ENCODE peak calls at places on chromosomes 7 and 10, in seven cellular contexts. V is HCEC 1CT; N is activated CD8-positive, alpha-beta T cell treated with anti-CD3 and anti-CD28 coated beads, Interleukin-2, amount 10 ng/mL, durations not matched to agents 7 days and 5 days; B is NCI-H1417; F is GM13977; K is glutamatergic neuron; L is HuH-7. J is an unnamed sample.

GRCh38 chr10:130767116-130767730 is 544.3 kb downstream of the TCERG1L start:
- DNase-seq in V (no peak), N (no peak), B (no peak), F (no peak), K (no peak), L (no peak), J (no peak)

GRCh38 chr7:52973126-52973525 is 62.3 kb upstream of the POM121L12 start:
- DNase-seq in V (no peak), N (no peak), B (no peak), F (no peak), K (no peak), L (no peak), J (no peak)

GRCh38 chr7:16695621-16696237 is 49.7 kb downstream of the BZW2 start:
- DNase-seq in V (peak; percentile 53), N (no peak), B (peak; percentile 83), F (no peak), K (no peak), L (peak; percentile 62), J (peak; percentile 56)

GRCh38 chr10:1626835-1627234 is 110.5 kb downstream of the ADARB2 start:
- DNase-seq in V (no peak), N (no peak), B (no peak), F (no peak), K (no peak), L (no peak), J (no peak)

GRCh38 chr7:1755783-1756626 is 85.9 kb downstream of the ELFN1 start:
- DNase-seq in V (no peak), N (no peak), B (peak; percentile 48), F (no peak), K (no peak), L (no peak), J (no peak)

GRCh38 chr7:158000160-158000559 is 587.5 kb downstream of the PTPRN2 start:
- DNase-seq in V (no peak), N (no peak), B (peak; percentile 67), F (no peak), K (no peak), L (no peak), J (no peak)

GRCh38 chr10:46229144-46229563 is 57.6 kb upstream of the ANTXRL start:
- DNase-seq in V (no peak), N (peak; percentile 36), B (peak; percentile 5), F (peak; percentile 55), K (peak; percentile 56), L (peak; percentile 44), J (peak; percentile 8)

GRCh38 chr10:8056891-8057331 is 2.4 kb downstream of the GATA3 start:
- DNase-seq in V (no peak), N (peak; percentile 77), B (no peak), F (peak; percentile 82), K (no peak), L (no peak), J (no peak)

GRCh38 chr10:94194256-94194655 is 168.5 kb downstream of the NOC3L start:
- DNase-seq in V (peak; percentile 77), N (no peak), B (no peak), F (no peak), K (no peak), L (no peak), J (peak; percentile 42)

GRCh38 chr10:129417882-129418281 is 49.2 kb upstream of the MGMT start:
- DNase-seq in V (no peak), N (no peak), B (peak; percentile 10), F (no peak), K (no peak), L (no peak), J (peak; percentile 1)

GRCh38 chr10:69657417-69657816 is 27.4 kb downstream of the FAM241B start:
- DNase-seq in V (no peak), N (no peak), B (no peak), F (no peak), K (no peak), L (no peak), J (no peak)

GRCh38 chr7:135745702-135746312 is 2.8 kb downstream of the FAM180A start:
- DNase-seq in V (peak; percentile 99), N (no peak), B (peak; percentile 19), F (no peak), K (no peak), L (no peak), J (peak; percentile 95)

GRCh38 chr7:123004931-123005330 is 9.4 kb upstream of the TAS2R16 start:
- DNase-seq in V (no peak), N (no peak), B (no peak), F (no peak), K (no peak), L (no peak), J (no peak)

GRCh38 chr7:101681170-101682007 is 52.3 kb upstream of the MYL10 start:
- DNase-seq in V (peak; percentile 70), N (no peak), B (no peak), F (no peak), K (no peak), L (no peak), J (no peak)

GRCh38 chr10:122459586-122460273 is 1.6 kb upstream of the HTRA1 start:
- DNase-seq in V (peak; percentile 70), N (no peak), B (no peak), F (no peak), K (no peak), L (no peak), J (peak; percentile 88)

GRCh38 chr10:17669185-17669872 is 25.4 kb downstream of the STAM start:
- DNase-seq in V (no peak), N (no peak), B (no peak), F (no peak), K (no peak), L (no peak), J (no peak)